ENCODE peak calls at places on chromosomes 6 and 20, in six cellular contexts. R is NCI-H69, P is OCI-LY7, F is ovary, Z is germinal center, Q is HAP-1. L is an unnamed sample.

GRCh38 chr20:40414843-40415615 is 274.0 kb downstream of the MAFB start:
- DNase-seq in R (peak; percentile 59), P (no peak), F (no peak), Z (no peak), Q (no peak), L (no peak)

GRCh38 chr6:90409700-90410099 is 113.1 kb upstream of the BACH2 start:
- DNase-seq in R (no peak), P (no peak), F (no peak), Z (no peak), Q (no peak), L (no peak)

GRCh38 chr6:30861257-30862048 is 22.9 kb upstream of the DDR1 start:
- DNase-seq in R (no peak), P (no peak), F (no peak), Z (no peak), Q (no peak), L (no peak)

GRCh38 chr6:111870054-111870750 is 3.0 kb downstream of the FYN start:
- DNase-seq in R (no peak), P (peak; percentile 39), F (no peak), Z (peak; percentile 16), Q (no peak), L (no peak)

GRCh38 chr6:142207265-142207877 is 60.3 kb downstream of the VTA1 start:
- DNase-seq in R (peak; percentile 83), P (peak; percentile 44), F (no peak), Z (peak; percentile 16), Q (peak; percentile 73), L (peak; percentile 54)

GRCh38 chr6:13425270-13425905 is 62.0 kb downstream of the GFOD1 start:
- DNase-seq in R (no peak), P (no peak), F (no peak), Z (no peak), Q (no peak), L (no peak)

GRCh38 chr6:56534680-56535419 is 107.8 kb downstream of the DST start:
- DNase-seq in R (peak; percentile 15), P (no peak), F (no peak), Z (no peak), Q (peak; percentile 31), L (no peak)

GRCh38 chr6:61809004-61809595 is 476.9 kb downstream of the KHDRBS2 start:
- DNase-seq in R (peak; percentile 26), P (peak; percentile 23), F (no peak), Z (peak; percentile 7), Q (no peak), L (peak; percentile 15)

GRCh38 chr6:1896897-1897296 is 287.2 kb downstream of the FOXC1 start:
- DNase-seq in R (no peak), P (no peak), F (no peak), Z (no peak), Q (no peak), L (no peak)